ENCODE peak calls at places on chromosomes 12 and 14, in four cellular contexts. B is IMR-90, M is GM12878, F is A549. Y is an unnamed sample.
A peak's percentile ranks its signal among the peaks of the same experiment; 100 is the strongest.

GRCh38 chr12:45671254-45671653 is 58.3 kb upstream of the ARID2 start:
- DNase-seq in F (no peak), M (no peak), B (peak; percentile 79), Y (no peak)

GRCh38 chr14:64060648-64061096 is 207.9 kb downstream of the SYNE2 start:
- DNase-seq in B (no peak), M (no peak), F (peak; percentile 23), Y (peak; percentile 5)

GRCh38 chr12:5222011-5222461 is 178.4 kb downstream of the KCNA5 start:
- DNase-seq in M (no peak), B (no peak), F (no peak), Y (no peak)

GRCh38 chr12:57101892-57102695 is 9.1 kb downstream of the STAT6 start:
- DNase-seq in B (peak; percentile 52), F (peak; percentile 66), M (no peak), Y (peak; percentile 64)

GRCh38 chr12:106446429-106447092 is 89.0 kb downstream of the POLR3B start:
- DNase-seq in B (no peak), M (no peak), F (no peak), Y (no peak)

GRCh38 chr12:6281081-6281809 is 29.2 kb upstream of the PLEKHG6 start:
- DNase-seq in M (no peak), B (peak; percentile 52), F (no peak), Y (no peak)

GRCh38 chr14:67311868-67312267 is 47.7 kb downstream of the ATP6V1D start:
- DNase-seq in M (no peak), F (no peak), B (no peak), Y (no peak)

GRCh38 chr14:35992816-35993511 is 166.8 kb downstream of the BRMS1L start:
- DNase-seq in B (no peak), M (no peak), F (no peak), Y (no peak)

GRCh38 chr12:108850854-108851573 is 6.4 kb downstream of the SSH1 start:
- DNase-seq in F (peak; percentile 92), M (peak; percentile 79), B (peak; percentile 91), Y (peak; percentile 60)

GRCh38 chr14:75456069-75457023 is 28.5 kb downstream of the JDP2 start:
- DNase-seq in M (no peak), B (no peak), F (no peak), Y (no peak)

GRCh38 chr12:110934093-110934852 is 13.9 kb upstream of the MYL2 start:
- DNase-seq in F (peak; percentile 80), B (no peak), M (no peak), Y (no peak)

GRCh38 chr12:11228268-11228879 is 41.1 kb downstream of the PRB3 start:
- DNase-seq in F (peak; percentile 20), B (peak; percentile 30), M (peak; percentile 16), Y (peak; percentile 35)

GRCh38 chr14:19823765-19824164 is 20.2 kb downstream of the OR4N2 start:
- DNase-seq in B (no peak), M (no peak), F (no peak), Y (no peak)

DNA sequence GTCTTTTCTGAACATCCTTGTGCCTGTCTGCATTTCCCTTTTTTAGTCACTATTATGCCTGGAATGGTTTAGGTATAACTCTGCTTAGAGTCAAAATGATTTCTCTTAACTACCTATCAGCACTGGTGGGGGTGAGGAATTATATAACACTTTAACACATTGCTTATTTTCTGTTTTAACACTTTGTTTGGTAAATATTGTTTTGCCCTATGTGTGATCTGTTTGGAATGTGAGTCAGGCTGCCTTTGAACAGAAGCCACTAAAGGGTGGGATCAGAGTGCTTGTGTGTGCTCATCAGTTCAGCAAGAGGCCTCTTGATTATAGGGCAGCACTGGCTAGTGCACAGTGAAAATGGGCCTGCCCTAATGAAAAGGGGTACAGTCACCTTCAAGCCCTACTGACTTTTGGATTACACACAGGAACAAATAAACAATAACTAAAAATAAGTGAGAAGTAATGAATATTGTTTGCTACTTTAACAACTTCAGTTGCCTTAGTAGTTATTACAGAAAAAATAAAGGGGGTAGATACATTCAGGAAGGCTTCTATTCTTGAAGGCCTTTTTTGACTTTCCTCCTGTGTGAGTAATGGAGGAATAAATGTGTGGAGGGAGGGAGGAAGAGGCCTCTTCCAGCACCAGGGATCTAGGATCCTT is 23.2 kb downstream of the NGDN start:
- DNase-seq in M (no peak), B (peak; percentile 13), F (no peak), Y (no peak)
- TF ChIP-seq ELK1 in M (no peak), B (no peak), F (no peak), Y (no peak)

GRCh38 chr12:15831315-15831993 is 42.3 kb upstream of the EPS8 start:
- DNase-seq in B (no peak), M (no peak), F (no peak), Y (no peak)

GRCh38 chr12:15829255-15829654 is 40.1 kb upstream of the EPS8 start:
- DNase-seq in B (no peak), F (no peak), M (no peak), Y (no peak)

GRCh38 chr12:15827136-15827535 is 37.9 kb upstream of the EPS8 start:
- DNase-seq in F (no peak), M (no peak), B (no peak), Y (no peak)

GRCh38 chr12:15829949-15830348 is 40.8 kb upstream of the EPS8 start:
- DNase-seq in M (no peak), F (no peak), B (peak; percentile 61), Y (no peak)

DNA sequence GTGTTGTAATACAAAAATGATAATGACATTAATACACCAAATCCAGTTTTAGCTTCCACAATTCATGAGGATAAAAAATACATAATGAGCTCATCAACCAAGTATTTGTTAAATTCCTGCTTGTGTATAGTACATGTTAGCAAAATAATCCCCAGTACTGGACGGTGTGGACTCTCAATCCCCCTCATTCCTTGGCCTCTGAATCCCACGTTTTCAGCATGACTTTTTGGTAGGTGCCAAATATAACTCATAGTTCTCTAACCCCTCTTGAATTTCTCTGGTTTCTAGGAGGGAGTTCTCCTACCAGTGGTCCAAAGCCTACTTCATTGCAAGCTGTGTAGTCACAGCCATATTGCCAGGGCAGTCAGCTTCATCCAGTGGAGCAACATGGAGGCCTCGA is 41.4 kb upstream of the EPS8 start:
- DNase-seq in F (no peak), B (peak; percentile 82), M (no peak), Y (no peak)
- TF ChIP-seq ELK1 in F (no peak), B (no peak), M (no peak), Y (no peak)

GRCh38 chr14:103715052-103716000 is at the start of the genes XRCC3 and ZFYVE21:
- DNase-seq in B (peak; percentile 99), F (peak; percentile 100), M (peak; percentile 98), Y (peak; percentile 95)

GRCh38 chr14:103716899-103717411 is 1.3 kb downstream of the ZFYVE21 start:
- DNase-seq in B (no peak), F (no peak), M (no peak), Y (no peak)

GRCh38 chr14:103714063-103714724 is 1.1 kb downstream of the XRCC3 start:
- DNase-seq in F (no peak), M (no peak), B (no peak), Y (no peak)

GRCh38 chr14:103718572-103718971 is 3.0 kb downstream of the ZFYVE21 start:
- DNase-seq in F (no peak), B (peak; percentile 87), M (no peak), Y (no peak)

DNA sequence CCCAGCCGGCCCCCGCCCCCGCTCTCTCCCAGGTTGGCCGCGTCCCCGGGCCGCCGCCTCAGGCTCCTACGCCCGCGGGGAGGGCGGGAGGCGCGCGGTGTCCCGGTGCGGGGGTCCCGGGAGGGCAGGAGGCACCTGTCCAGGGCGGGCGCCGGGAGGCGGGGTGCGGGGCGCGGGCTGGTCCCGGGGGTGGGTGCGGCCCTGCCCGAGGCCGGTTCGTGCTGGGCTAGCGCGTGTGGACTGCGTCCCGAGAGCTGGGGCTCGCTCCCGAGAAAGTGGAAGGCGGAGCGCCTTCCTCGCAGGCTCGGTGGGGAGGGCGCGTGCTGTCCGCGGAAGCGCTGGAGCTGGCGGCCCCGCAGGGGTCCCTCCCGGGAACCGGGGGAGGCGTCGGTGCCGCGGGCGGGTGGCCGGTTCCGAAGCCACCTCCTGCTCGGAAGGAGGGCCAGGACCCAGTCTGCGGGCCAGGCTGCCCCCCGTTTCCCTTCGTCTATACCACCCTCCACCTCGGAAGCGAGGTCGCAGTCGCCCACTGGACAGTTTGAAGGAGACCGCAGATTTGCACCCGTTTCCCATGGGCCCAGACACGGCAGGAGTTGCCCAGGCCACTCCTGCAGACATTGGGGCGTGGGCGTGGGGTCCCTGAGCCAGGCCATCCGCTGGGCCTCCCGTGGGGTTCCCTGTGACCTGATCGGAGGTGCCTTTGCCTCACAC is 636 bp downstream of the ZFYVE21 start:
- DNase-seq in F (peak; percentile 48), M (no peak), B (no peak), Y (peak; percentile 28)
- TF ChIP-seq ELK1 in F (no peak), M (no peak), B (no peak), Y (no peak)

GRCh38 chr12:26150737-26151450 is 26.1 kb upstream of the BHLHE41 start:
- DNase-seq in B (peak; percentile 79), F (no peak), M (no peak), Y (no peak)
- TF ChIP-seq ELK1 in B (no peak), F (no peak), M (no peak), Y (no peak)

GRCh38 chr12:12716845-12717585 is at the start of gene CDKN1B:
- DNase-seq in F (peak; percentile 88), M (peak; percentile 58), B (peak; percentile 94), Y (peak; percentile 72)

GRCh38 chr12:12718382-12718761 is 1.2 kb downstream of the CDKN1B start:
- DNase-seq in M (no peak), F (no peak), B (no peak), Y (no peak)

GRCh38 chr12:12716151-12716844 is 870 bp upstream of the CDKN1B start:
- DNase-seq in F (no peak), B (peak; percentile 31), M (no peak), Y (no peak)

GRCh38 chr12:12718853-12719252 is 1.7 kb downstream of the CDKN1B start:
- DNase-seq in F (no peak), M (no peak), B (peak; percentile 76), Y (no peak)

DNA sequence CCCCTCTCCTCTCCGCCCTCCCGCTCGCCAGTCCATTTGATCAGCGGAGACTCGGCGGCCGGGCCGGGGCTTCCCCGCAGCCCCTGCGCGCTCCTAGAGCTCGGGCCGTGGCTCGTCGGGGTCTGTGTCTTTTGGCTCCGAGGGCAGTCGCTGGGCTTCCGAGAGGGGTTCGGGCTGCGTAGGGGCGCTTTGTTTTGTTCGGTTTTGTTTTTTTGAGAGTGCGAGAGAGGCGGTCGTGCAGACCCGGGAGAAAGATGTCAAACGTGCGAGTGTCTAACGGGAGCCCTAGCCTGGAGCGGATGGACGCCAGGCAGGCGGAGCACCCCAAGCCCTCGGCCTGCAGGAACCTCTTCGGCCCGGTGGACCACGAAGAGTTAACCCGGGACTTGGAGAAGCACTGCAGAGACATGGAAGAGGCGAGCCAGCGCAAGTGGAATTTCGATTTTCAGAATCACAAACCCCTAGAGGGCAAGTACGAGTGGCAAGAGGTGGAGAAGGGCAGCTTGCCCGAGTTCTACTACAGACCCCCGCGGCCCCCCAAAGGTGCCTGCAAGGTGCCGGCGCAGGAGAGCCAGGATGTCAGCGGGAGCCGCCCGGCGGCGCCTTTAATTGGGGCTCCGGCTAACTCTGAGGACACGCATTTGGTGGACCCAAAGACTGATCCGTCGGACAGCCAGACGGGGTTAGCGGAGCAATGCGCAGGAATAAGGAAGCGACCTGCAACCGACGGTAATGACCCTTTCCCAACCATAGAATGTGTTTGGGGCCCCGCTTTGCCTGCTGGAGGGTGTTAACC is 616 bp downstream of the CDKN1B start:
- DNase-seq in M (no peak), B (no peak), F (no peak), Y (peak; percentile 21)
- TF ChIP-seq ELK1 in M (no peak), B (no peak), F (no peak), Y (no peak)

DNA sequence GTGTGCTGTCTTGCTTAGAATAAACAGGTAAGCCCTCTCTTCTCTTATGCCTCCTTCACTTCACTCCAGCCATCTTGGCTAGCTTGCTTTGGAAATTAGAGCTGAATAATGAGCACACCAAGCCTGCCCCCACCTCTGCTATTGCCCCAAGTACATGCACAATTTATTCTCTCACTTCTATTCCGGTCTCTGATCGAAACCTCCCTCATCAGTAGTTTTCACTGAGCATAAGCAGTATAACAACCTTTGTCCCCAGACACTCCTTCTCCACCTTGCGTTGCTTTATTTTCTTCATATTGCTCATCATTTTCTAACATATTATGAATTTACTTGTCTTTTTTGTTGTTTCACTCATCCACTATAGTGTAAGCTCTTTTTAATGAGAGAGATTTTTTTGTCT is 253.4 kb downstream of the GXYLT1 start:
- DNase-seq in M (no peak), F (no peak), B (no peak), Y (no peak)
- TF ChIP-seq ELK1 in M (no peak), F (no peak), B (no peak), Y (no peak)